ENCODE peak calls at places on chromosomes 5 and 9, in seven cellular contexts. Z, W, Q, E, H, L and X are unnamed samples.

GRCh38 chr9:111752455-111752854 is 42.3 kb downstream of the SHOC1 start:
- DNase-seq in Z (no peak), W (no peak), Q (no peak), E (no peak), H (no peak), L (no peak), X (no peak)

GRCh38 chr5:38782185-38782584 is 63.6 kb upstream of the OSMR start:
- DNase-seq in Z (no peak), W (no peak), Q (no peak), E (no peak), H (no peak), L (no peak), X (no peak)

GRCh38 chr5:43281840-43282658 is 31.2 kb downstream of the HMGCS1 start:
- DNase-seq in Z (no peak), W (no peak), Q (no peak), E (no peak), H (no peak), L (peak; percentile 27), X (no peak)

GRCh38 chr9:77663754-77664153 is 15.6 kb upstream of the GNA14 start:
- DNase-seq in Z (no peak), W (peak; percentile 86), Q (no peak), E (no peak), H (no peak), L (no peak), X (no peak)

GRCh38 chr9:111937781-111938426 is 41.3 kb downstream of the UGCG start:
- DNase-seq in Z (no peak), W (no peak), Q (no peak), E (no peak), H (no peak), L (no peak), X (no peak)

GRCh38 chr5:132469380-132470372 is 20.9 kb downstream of the IRF1 start:
- DNase-seq in Z (no peak), W (no peak), Q (no peak), E (no peak), H (no peak), L (peak; percentile 38), X (no peak)

GRCh38 chr9:105858284-105858683 is 163.9 kb downstream of the TMEM38B start:
- DNase-seq in Z (no peak), W (no peak), Q (no peak), E (no peak), H (no peak), L (no peak), X (no peak)

GRCh38 chr5:139488269-139488668 is 5.7 kb upstream of the STING1 start:
- DNase-seq in Z (no peak), W (no peak), Q (no peak), E (no peak), H (peak; percentile 24), L (no peak), X (no peak)

GRCh38 chr9:129197978-129198736 is 20.1 kb upstream of the IER5L start:
- DNase-seq in Z (no peak), W (no peak), Q (no peak), E (no peak), H (no peak), L (no peak), X (peak; percentile 6)

GRCh38 chr5:61200582-61201155 is 38.4 kb upstream of the SMIM15 start:
- DNase-seq in Z (no peak), W (no peak), Q (no peak), E (no peak), H (no peak), L (no peak), X (no peak)

GRCh38 chr9:99778308-99778707 is 43.4 kb upstream of the NR4A3 start:
- DNase-seq in Z (no peak), W (peak; percentile 70), Q (peak; percentile 36), E (no peak), H (no peak), L (peak; percentile 23), X (no peak)

GRCh38 chr5:172952034-172952511 is 7.2 kb upstream of the RPL26L1 start:
- DNase-seq in Z (no peak), W (no peak), Q (no peak), E (no peak), H (no peak), L (peak; percentile 54), X (no peak)

GRCh38 chr5:53971566-53971965 is 338.8 kb downstream of the ARL15 start:
- DNase-seq in Z (no peak), W (no peak), Q (no peak), E (no peak), H (no peak), L (no peak), X (no peak)

GRCh38 chr5:15703901-15704300 is 203.9 kb downstream of the FBXL7 start:
- DNase-seq in Z (no peak), W (no peak), Q (no peak), E (no peak), H (no peak), L (no peak), X (no peak)

GRCh38 chr5:176912115-176912514 is 13.0 kb upstream of the HK3 start:
- DNase-seq in Z (no peak), W (no peak), Q (no peak), E (no peak), H (no peak), L (no peak), X (no peak)

GRCh38 chr9:128321343-128321742 is 904 bp downstream of the TRUB2 start:
- DNase-seq in Z (no peak), W (no peak), Q (no peak), E (no peak), H (no peak), L (no peak), X (no peak)

GRCh38 chr5:150139334-150139733 is 16.3 kb downstream of the PDGFRB start:
- DNase-seq in Z (no peak), W (no peak), Q (no peak), E (no peak), H (no peak), L (no peak), X (no peak)

GRCh38 chr9:95147452-95147851 is 170.1 kb downstream of the FANCC start:
- DNase-seq in Z (no peak), W (no peak), Q (no peak), E (no peak), H (no peak), L (no peak), X (no peak)

GRCh38 chr5:62779010-62779422 is 200.4 kb downstream of the LRRC70 start:
- DNase-seq in Z (no peak), W (peak; percentile 40), Q (no peak), E (no peak), H (peak; percentile 71), L (peak; percentile 62), X (no peak)

GRCh38 chr5:143653256-143653655 is 158.7 kb upstream of the HMHB1 start:
- DNase-seq in Z (no peak), W (peak; percentile 88), Q (no peak), E (no peak), H (no peak), L (peak; percentile 20), X (no peak)

GRCh38 chr9:127351182-127352166 is 45.5 kb upstream of the SLC2A8 start:
- DNase-seq in Z (no peak), W (no peak), Q (no peak), E (no peak), H (no peak), L (no peak), X (no peak)

GRCh38 chr5:393846-394275 is 49.1 kb upstream of the EXOC3 start:
- DNase-seq in Z (no peak), W (no peak), Q (no peak), E (no peak), H (no peak), L (no peak), X (no peak)

GRCh38 chr9:130997395-130997684 is 11.6 kb upstream of the LAMC3 start:
- DNase-seq in Z (no peak), W (no peak), Q (no peak), E (no peak), H (no peak), L (no peak), X (no peak)

GRCh38 chr5:77266291-77266690 is 55.8 kb downstream of the PDE8B start:
- DNase-seq in Z (no peak), W (no peak), Q (no peak), E (no peak), H (no peak), L (no peak), X (no peak)

GRCh38 chr5:103849934-103850333 is 287.3 kb upstream of the NUDT12 start:
- DNase-seq in Z (no peak), W (peak; percentile 68), Q (no peak), E (no peak), H (no peak), L (peak; percentile 68), X (no peak)

GRCh38 chr9:36742264-36742663 is 169.6 kb downstream of the MELK start:
- DNase-seq in Z (no peak), W (no peak), Q (no peak), E (no peak), H (no peak), L (no peak), X (no peak)